ENCODE peak calls at places on chromosome 1, in eight cellular contexts. J, A, B, E, C, R, F and P are unnamed samples.

GRCh38 chr1:63423649-63424048 is 56.2 kb downstream of the ALG6 start:
- DNase-seq in J (no peak), B (no peak), A (no peak), F (no peak), R (no peak), E (no peak), C (no peak), P (no peak)

GRCh38 chr1:16183157-16183556 is 27.3 kb upstream of the EPHA2 start:
- DNase-seq in R (peak), F (peak), B (no peak), E (no peak), J (no peak), A (no peak), C (no peak), P (no peak)

GRCh38 chr1:173917635-173918493 is 737 bp upstream of the SERPINC1 start:
- DNase-seq in E (no peak), R (no peak), B (no peak), J (no peak), A (no peak), C (no peak), F (no peak), P (no peak)

GRCh38 chr1:999797-1000356 is at the start of gene HES4:
- DNase-seq in R (peak), C (peak), B (no peak), J (peak), A (peak), E (peak), F (peak), P (peak)

GRCh38 chr1:93605812-93606512 is 75.7 kb downstream of the BCAR3 start:
- DNase-seq in R (no peak), A (no peak), B (no peak), J (no peak), E (no peak), F (peak), C (no peak), P (no peak)

GRCh38 chr1:10288059-10288615 is 77.8 kb downstream of the KIF1B start:
- DNase-seq in B (no peak), A (no peak), E (no peak), R (no peak), C (no peak), F (no peak), J (no peak), P (no peak)

GRCh38 chr1:218518341-218518740 is 173.2 kb downstream of the TGFB2 start:
- DNase-seq in C (no peak), R (no peak), F (no peak), B (no peak), J (no peak), E (no peak), A (no peak), P (no peak)

GRCh38 chr1:175188936-175189335 is 3.6 kb downstream of the KIAA0040 start:
- DNase-seq in E (no peak), C (no peak), B (peak), R (peak), J (no peak), A (peak), F (no peak), P (peak)

GRCh38 chr1:110787328-110788071 is 85.4 kb upstream of the CD53 start:
- DNase-seq in A (no peak), J (no peak), C (no peak), F (no peak), B (peak), R (no peak), E (no peak), P (peak)

GRCh38 chr1:117466761-117467160 is 99.5 kb downstream of the MAN1A2 start:
- DNase-seq in R (no peak), J (no peak), F (peak), E (no peak), C (no peak), B (no peak), A (no peak), P (no peak)

GRCh38 chr1:59601032-59601431 is 213.7 kb upstream of the HOOK1 start:
- DNase-seq in R (no peak), J (no peak), A (peak), F (no peak), E (no peak), B (no peak), C (peak), P (no peak)

GRCh38 chr1:9242338-9242969 is 7.9 kb downstream of the H6PD start:
- DNase-seq in C (peak), B (no peak), R (peak), A (peak), J (no peak), E (no peak), F (peak), P (no peak)

GRCh38 chr1:81453345-81453703 is 347.4 kb upstream of the ADGRL2 start:
- DNase-seq in B (no peak), E (no peak), C (no peak), R (no peak), J (no peak), A (no peak), F (no peak), P (no peak)

GRCh38 chr1:18288609-18289219 is 181.1 kb downstream of the IGSF21 start:
- DNase-seq in E (no peak), B (no peak), A (no peak), J (no peak), R (no peak), F (no peak), C (no peak), P (no peak)

GRCh38 chr1:25687221-25688017 is 70.8 kb downstream of the MAN1C1 start:
- DNase-seq in J (no peak), C (no peak), R (no peak), A (no peak), F (no peak), B (no peak), E (no peak), P (no peak)

GRCh38 chr1:104780470-104781078 is 1030.9 kb downstream of the AMY1C start:
- DNase-seq in B (no peak), E (peak), R (no peak), A (no peak), F (peak), J (no peak), C (no peak), P (peak)

GRCh38 chr1:151693057-151693651 is 23.4 kb downstream of the CELF3 start:
- DNase-seq in C (no peak), F (peak), B (no peak), A (no peak), R (no peak), E (peak), J (no peak), P (no peak)

GRCh38 chr1:5651964-5652751 is 340.1 kb downstream of the NPHP4 start:
- DNase-seq in J (no peak), R (no peak), F (no peak), B (no peak), C (peak), E (peak), A (no peak), P (no peak)

GRCh38 chr1:225070972-225071371 is 141.5 kb downstream of the DNAH14 start:
- DNase-seq in C (no peak), A (no peak), E (no peak), B (no peak), J (no peak), F (no peak), R (no peak), P (no peak)

GRCh38 chr1:202656951-202657646 is 53.2 kb downstream of the SYT2 start:
- DNase-seq in B (no peak), C (no peak), J (peak), A (no peak), F (peak), E (peak), R (no peak), P (no peak)

GRCh38 chr1:151705739-151706463 is 10.7 kb downstream of the CELF3 start:
- DNase-seq in J (no peak), R (no peak), B (no peak), A (no peak), C (peak), F (no peak), E (no peak), P (no peak)

GRCh38 chr1:247401310-247402098 is 14.5 kb upstream of the NLRP3 start:
- DNase-seq in B (no peak), A (no peak), F (no peak), C (no peak), J (no peak), E (no peak), R (no peak), P (no peak)

GRCh38 chr1:119737040-119737682 is 25.4 kb downstream of the PHGDH start:
- DNase-seq in R (no peak), C (no peak), J (peak), F (no peak), A (peak), E (no peak), B (no peak), P (no peak)

GRCh38 chr1:32468791-32469190 is 3.9 kb downstream of the ZBTB8B start:
- DNase-seq in A (no peak), B (no peak), E (no peak), R (no peak), F (no peak), C (no peak), J (no peak), P (no peak)

GRCh38 chr1:99264201-99265021 is at the start of gene PLPPR4:
- DNase-seq in A (peak), R (peak), J (peak), B (peak), E (peak), F (peak), C (peak), P (peak)

DNA sequence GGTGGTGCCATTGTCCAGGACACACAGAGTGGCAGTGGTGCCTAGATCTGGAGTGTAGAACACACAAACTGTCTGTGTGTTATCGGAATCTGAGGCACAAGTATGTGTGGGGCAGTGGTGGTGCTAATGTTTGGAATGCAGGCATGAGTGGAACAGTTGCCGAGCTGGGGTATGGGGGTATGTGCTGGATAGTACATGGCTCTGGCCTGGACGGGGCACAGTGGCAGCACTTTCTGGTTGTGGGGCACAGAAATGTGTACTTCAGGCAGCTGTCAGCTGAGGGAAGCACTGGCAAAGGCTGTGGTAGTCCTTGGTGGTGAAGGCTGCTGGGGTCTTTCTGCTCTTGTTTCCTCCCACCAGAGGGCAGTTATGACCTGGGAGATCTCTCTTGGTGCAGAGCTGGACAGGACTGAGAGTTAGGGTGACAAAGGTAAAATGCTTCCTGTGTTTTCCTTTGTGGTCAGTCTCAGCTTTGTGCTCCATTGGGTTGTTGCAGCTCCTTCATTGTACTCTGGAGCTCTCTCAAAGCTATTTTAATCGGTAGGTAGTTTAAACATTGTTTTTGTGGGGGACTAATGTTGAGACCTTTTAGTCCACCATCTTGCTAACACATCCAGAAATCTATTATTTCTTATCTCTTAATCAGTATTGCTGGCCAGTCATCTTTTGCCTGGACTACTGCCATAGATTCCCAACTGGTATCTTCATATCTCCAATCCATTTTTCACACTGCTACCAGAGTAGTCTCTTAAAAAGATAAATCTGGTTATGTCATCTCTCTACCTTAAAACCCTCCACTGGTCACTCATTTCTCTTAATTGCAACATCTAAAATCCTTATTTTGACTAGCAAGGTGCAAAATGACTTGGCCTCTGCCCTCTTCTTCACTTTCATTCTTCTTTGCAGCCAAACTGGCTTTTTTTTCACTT is 83.9 kb upstream of the NBPF4 start:
- DNase-seq in C (no peak), R (no peak), A (no peak), B (no peak), E (peak), F (peak), J (no peak), P (no peak)
- TF ChIP-seq CTCF in C (no peak), R (no peak), A (no peak), B (no peak), E (peak), F (peak), J (peak), P (no peak)

DNA sequence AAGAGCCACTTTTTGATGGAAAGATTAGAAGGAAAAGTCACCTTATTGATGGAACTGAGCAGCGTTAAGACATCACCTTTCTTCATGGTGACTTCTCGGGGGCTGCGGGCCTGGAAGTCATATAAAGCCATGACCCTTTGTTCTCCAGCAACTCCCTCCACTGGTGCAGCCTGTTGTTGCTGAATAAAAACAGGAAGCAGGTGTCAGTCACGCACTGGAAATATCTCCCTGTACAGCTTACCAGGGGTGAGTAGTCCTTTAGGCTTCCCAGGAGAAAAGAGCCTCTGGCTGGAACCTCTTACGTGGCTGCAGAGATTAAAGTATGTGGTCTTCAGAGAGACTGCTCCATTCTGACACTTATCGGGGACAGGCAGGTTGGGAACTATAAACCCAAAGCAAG is 31.9 kb downstream of the SPTA1 start:
- DNase-seq in F (no peak), J (no peak), R (no peak), A (no peak), E (no peak), C (no peak), B (no peak), P (no peak)
- TF ChIP-seq CTCF in F (no peak), J (no peak), R (no peak), A (no peak), E (no peak), C (no peak), B (no peak), P (no peak)

DNA sequence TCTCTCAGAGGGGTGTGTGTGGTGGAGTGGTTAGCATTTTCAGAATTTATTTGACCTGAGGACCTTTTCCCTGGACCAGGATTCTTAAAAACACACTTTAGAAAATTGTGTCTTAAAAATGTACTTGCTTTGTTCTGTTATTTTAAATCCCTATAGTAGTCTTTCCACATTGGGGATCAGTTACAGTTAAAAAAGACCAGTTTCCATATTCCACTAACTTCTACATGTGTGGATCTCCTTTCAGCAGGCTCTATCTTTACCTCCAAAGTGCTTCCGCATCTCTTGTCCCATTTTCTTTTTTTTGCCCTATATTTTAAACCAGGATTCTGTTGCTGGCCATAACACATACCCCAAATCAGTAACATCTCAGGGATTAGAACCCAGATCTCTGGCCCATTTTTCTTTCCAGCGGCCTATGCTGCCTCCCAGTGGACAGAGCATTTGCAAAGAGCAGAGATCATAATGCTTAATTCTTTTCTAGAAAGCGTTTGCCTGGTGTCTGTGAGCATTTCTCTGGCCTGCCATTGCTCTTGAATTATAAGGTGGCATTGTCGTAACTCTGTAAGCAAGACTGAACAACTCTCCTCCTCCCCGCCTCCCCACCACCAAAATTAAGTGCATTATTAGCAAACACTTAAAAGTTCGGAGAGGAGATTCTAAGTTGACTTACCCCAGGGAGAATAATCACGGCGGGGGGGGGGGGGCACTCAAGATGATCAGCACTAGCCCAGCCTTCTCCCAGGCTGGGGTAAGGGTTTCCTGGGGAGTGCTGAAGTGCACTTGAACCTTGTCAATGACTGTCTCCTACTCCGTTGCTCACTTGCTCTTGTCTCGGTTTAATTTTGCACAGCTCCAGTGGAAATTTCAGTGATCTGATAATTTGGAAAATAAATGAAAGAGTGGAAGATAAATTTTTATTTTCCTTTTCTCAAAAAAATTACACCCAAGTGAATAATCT is 58.9 kb downstream of the PBX1 start:
- DNase-seq in J (no peak), B (no peak), C (no peak), A (no peak), E (peak), F (peak), R (no peak), P (no peak)
- TF ChIP-seq CTCF in J (peak), B (peak), C (peak), A (peak), E (peak), F (peak), R (peak), P (no peak)

GRCh38 chr1:235617808-235618207 is 31.8 kb downstream of the GNG4 start:
- DNase-seq in B (no peak), J (no peak), F (peak), C (no peak), E (no peak), R (no peak), A (no peak), P (no peak)
- TF ChIP-seq CTCF in B (peak), J (no peak), F (peak), C (no peak), E (no peak), R (no peak), A (no peak), P (no peak)

GRCh38 chr1:177343445-177343844 is 172.7 kb downstream of the BRINP2 start:
- DNase-seq in F (no peak), B (no peak), J (no peak), R (no peak), A (no peak), C (no peak), E (no peak), P (no peak)
- TF ChIP-seq CTCF in F (no peak), B (no peak), J (no peak), R (no peak), A (no peak), C (no peak), E (no peak), P (no peak)

GRCh38 chr1:85277027-85277625 is 694 bp upstream of the BCL10 start:
- DNase-seq in F (no peak), C (no peak), E (no peak), R (no peak), A (no peak), J (no peak), B (no peak), P (no peak)

GRCh38 chr1:85278853-85279314 is 2.5 kb upstream of the BCL10 start:
- DNase-seq in F (peak), C (no peak), E (no peak), A (no peak), B (peak), J (no peak), R (peak), P (peak)

GRCh38 chr1:85279463-85280080 is 3.1 kb upstream of the BCL10 start:
- DNase-seq in F (no peak), J (no peak), R (no peak), C (no peak), B (no peak), E (no peak), A (no peak), P (no peak)

GRCh38 chr1:85276290-85277026 is at the start of gene BCL10:
- DNase-seq in E (peak), R (peak), B (peak), F (peak), A (peak), C (peak), J (peak), P (peak)

GRCh38 chr1:85277802-85278201 is 1.4 kb upstream of the BCL10 start:
- DNase-seq in B (no peak), E (no peak), J (no peak), R (no peak), A (no peak), C (no peak), F (no peak), P (no peak)
- TF ChIP-seq CTCF in B (no peak), E (no peak), J (no peak), R (no peak), A (no peak), C (no peak), F (no peak), P (no peak)

DNA sequence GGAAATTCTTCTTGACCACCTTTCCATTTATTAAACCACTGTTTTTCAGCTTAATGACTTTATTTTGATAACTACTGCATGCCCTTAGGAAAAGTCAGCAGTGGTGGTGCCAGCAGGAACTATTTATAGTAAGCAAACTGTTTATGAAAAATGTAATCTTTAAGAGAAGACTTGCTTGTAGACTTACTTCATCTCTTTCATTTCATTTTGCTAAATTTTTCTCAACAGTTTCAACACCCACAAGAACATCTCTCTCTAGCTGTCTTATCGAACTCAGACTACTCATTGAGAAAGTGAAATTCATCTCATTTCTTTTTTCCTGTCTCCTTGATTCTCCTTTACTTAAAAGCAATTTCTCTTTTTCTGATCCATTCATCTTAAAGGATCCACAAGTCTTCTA is 116.8 kb downstream of the NTMT2 start:
- DNase-seq in E (no peak), C (no peak), J (no peak), B (no peak), F (no peak), A (no peak), R (no peak), P (no peak)
- TF ChIP-seq CTCF in E (no peak), C (no peak), J (no peak), B (no peak), F (no peak), A (no peak), R (no peak), P (no peak)